ENCODE peak calls at places on chromosomes 5 and 9, in five cellular contexts. One of them, this sample, is unnamed.

GRCh38 chr5:177997846-177998245 is 1.8 kb upstream of the PROP1 start:
- DNase-seq in uterus: no peak
- DNase-seq in stomach: no peak
- DNase-seq in IMR-90: no peak
- DNase-seq in body of pancreas: no peak
- DNase-seq in this sample: no peak

GRCh38 chr5:127660048-127660733 is 11.3 kb downstream of the CTXN3 start:
- DNase-seq in body of pancreas: no peak
- DNase-seq in IMR-90: no peak
- DNase-seq in uterus: no peak
- DNase-seq in stomach: no peak
- DNase-seq in this sample: no peak

GRCh38 chr5:135966165-135966564 is 11.4 kb upstream of the LECT2 start:
- DNase-seq in uterus: no peak
- DNase-seq in body of pancreas: no peak
- DNase-seq in stomach: no peak
- DNase-seq in IMR-90: no peak
- DNase-seq in this sample: no peak

GRCh38 chr5:130168211-130168610 is 263.9 kb downstream of the CHSY3 start:
- DNase-seq in uterus: no peak
- DNase-seq in body of pancreas: no peak
- DNase-seq in IMR-90: no peak
- DNase-seq in stomach: no peak
- DNase-seq in this sample: no peak

GRCh38 chr9:82382887-82383616 is 394.5 kb downstream of the SPATA31D1 start:
- DNase-seq in uterus: no peak
- DNase-seq in IMR-90: no peak
- DNase-seq in stomach: no peak
- DNase-seq in body of pancreas: no peak
- DNase-seq in this sample: no peak

GRCh38 chr9:29144476-29144875 is 1571.2 kb upstream of the C9orf72 start:
- DNase-seq in body of pancreas: no peak
- DNase-seq in uterus: no peak
- DNase-seq in IMR-90: no peak
- DNase-seq in stomach: no peak
- DNase-seq in this sample: no peak

GRCh38 chr9:118563677-118564076 is 805.6 kb downstream of the BRINP1 start:
- DNase-seq in stomach: no peak
- DNase-seq in IMR-90: no peak
- DNase-seq in body of pancreas: no peak
- DNase-seq in uterus: no peak
- DNase-seq in this sample: no peak

GRCh38 chr5:68433921-68434879 is 218.6 kb downstream of the PIK3R1 start:
- DNase-seq in body of pancreas: peak
- DNase-seq in stomach: peak
- DNase-seq in IMR-90: peak
- DNase-seq in uterus: peak
- DNase-seq in this sample: peak

GRCh38 chr5:132364319-132364718 is 5.2 kb upstream of the SLC22A5 start:
- DNase-seq in stomach: no peak
- DNase-seq in IMR-90: peak
- DNase-seq in body of pancreas: no peak
- DNase-seq in uterus: no peak
- DNase-seq in this sample: peak

GRCh38 chr9:16310288-16311145 is 560.0 kb downstream of the BNC2 start:
- DNase-seq in IMR-90: no peak
- DNase-seq in stomach: no peak
- DNase-seq in body of pancreas: no peak
- DNase-seq in uterus: no peak
- DNase-seq in this sample: no peak

GRCh38 chr5:173204185-173204979 is 30.6 kb downstream of the NKX2-5 start:
- DNase-seq in body of pancreas: peak
- DNase-seq in stomach: no peak
- DNase-seq in IMR-90: peak
- DNase-seq in uterus: no peak
- DNase-seq in this sample: no peak

GRCh38 chr5:157559301-157559700 is 16.3 kb downstream of the ADAM19 start:
- DNase-seq in uterus: no peak
- DNase-seq in body of pancreas: no peak
- DNase-seq in stomach: no peak
- DNase-seq in IMR-90: peak
- DNase-seq in this sample: no peak

GRCh38 chr5:112174959-112175594 is 244.0 kb downstream of the EPB41L4A start:
- DNase-seq in body of pancreas: peak
- DNase-seq in stomach: no peak
- DNase-seq in uterus: peak
- DNase-seq in IMR-90: peak
- DNase-seq in this sample: no peak

GRCh38 chr5:135729582-135729879 is 104.9 kb upstream of the SLC25A48 start:
- DNase-seq in stomach: no peak
- DNase-seq in IMR-90: no peak
- DNase-seq in body of pancreas: no peak
- DNase-seq in uterus: no peak
- DNase-seq in this sample: no peak

GRCh38 chr5:96067902-96068614 is 106.4 kb upstream of the ELL2 start:
- DNase-seq in stomach: no peak
- DNase-seq in body of pancreas: no peak
- DNase-seq in uterus: no peak
- DNase-seq in IMR-90: peak
- DNase-seq in this sample: no peak

GRCh38 chr9:125758986-125759811 is 12.0 kb downstream of the PBX3 start:
- DNase-seq in stomach: no peak
- DNase-seq in uterus: no peak
- DNase-seq in body of pancreas: no peak
- DNase-seq in IMR-90: no peak
- DNase-seq in this sample: peak

GRCh38 chr5:2751592-2752021 is at the start of gene IRX2:
- DNase-seq in stomach: peak
- DNase-seq in uterus: no peak
- DNase-seq in body of pancreas: peak
- DNase-seq in IMR-90: peak
- DNase-seq in this sample: peak

GRCh38 chr9:32554107-32554506 is 1.7 kb upstream of the TOPORS start:
- DNase-seq in uterus: no peak
- DNase-seq in body of pancreas: no peak
- DNase-seq in IMR-90: peak
- DNase-seq in stomach: no peak
- DNase-seq in this sample: no peak

GRCh38 chr9:32550609-32551490 is 1.3 kb upstream of the SMIM27 start:
- DNase-seq in IMR-90: peak
- DNase-seq in uterus: peak
- DNase-seq in body of pancreas: peak
- DNase-seq in stomach: peak
- DNase-seq in this sample: peak

GRCh38 chr9:32551491-32552049 is 557 bp upstream of the SMIM27 start:
- DNase-seq in body of pancreas: peak
- DNase-seq in uterus: peak
- DNase-seq in IMR-90: peak
- DNase-seq in stomach: no peak
- DNase-seq in this sample: peak

GRCh38 chr9:32550046-32550608 is 2.0 kb upstream of the SMIM27 start:
- DNase-seq in IMR-90: peak
- DNase-seq in uterus: no peak
- DNase-seq in stomach: no peak
- DNase-seq in body of pancreas: no peak
- DNase-seq in this sample: no peak

DNA sequence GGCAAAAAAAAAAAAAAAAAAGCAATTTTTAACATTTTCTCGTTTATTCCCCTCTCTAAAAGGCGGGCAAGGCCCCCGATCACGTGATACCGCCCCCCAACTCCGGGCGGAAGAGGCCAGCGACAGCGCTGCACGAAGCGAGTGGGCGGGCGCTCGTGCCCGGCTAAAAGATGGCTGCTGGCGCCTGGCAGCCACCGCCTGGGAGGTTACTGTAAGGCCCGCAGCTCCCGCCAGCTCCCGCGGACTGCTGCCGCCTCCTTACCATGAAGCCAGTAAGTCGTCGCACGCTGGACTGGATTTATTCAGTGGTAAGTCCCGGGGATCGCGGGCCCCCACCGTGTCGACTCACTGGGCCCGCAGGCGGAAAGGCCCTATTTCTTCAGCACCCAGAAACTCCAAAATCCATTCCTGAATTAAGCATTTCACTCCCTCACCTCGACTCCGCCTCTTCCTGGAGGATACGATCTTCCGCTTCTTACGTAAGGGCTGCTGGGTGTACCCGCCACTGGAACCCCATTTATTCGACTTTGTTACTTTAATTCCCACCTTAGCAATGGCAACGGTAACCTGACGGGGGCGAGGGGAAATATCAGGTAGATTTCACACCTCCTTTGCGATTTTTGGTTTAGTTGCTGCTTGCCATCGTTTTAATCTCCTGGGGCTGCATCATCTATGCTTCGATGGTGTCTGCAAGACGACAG is at the start of the genes SMIM27 and TOPORS:
- DNase-seq in stomach: peak
- DNase-seq in IMR-90: peak
- DNase-seq in uterus: peak
- DNase-seq in body of pancreas: peak
- DNase-seq in this sample: peak
- TF ChIP-seq POLR2A in stomach: peak
- TF ChIP-seq POLR2A in IMR-90: peak
- TF ChIP-seq POLR2A in uterus: peak
- TF ChIP-seq POLR2A in body of pancreas: peak
- TF ChIP-seq POLR2A in this sample: no peak

GRCh38 chr9:133148351-133149129 is 15.2 kb downstream of the GBGT1 start:
- DNase-seq in IMR-90: peak
- DNase-seq in uterus: peak
- DNase-seq in stomach: peak
- DNase-seq in body of pancreas: peak
- DNase-seq in this sample: no peak

GRCh38 chr9:133151041-133151440 is 12.7 kb downstream of the GBGT1 start:
- DNase-seq in IMR-90: no peak
- DNase-seq in stomach: no peak
- DNase-seq in uterus: no peak
- DNase-seq in body of pancreas: no peak
- DNase-seq in this sample: no peak

GRCh38 chr9:133147412-133148271 is 16.1 kb downstream of the GBGT1 start:
- DNase-seq in stomach: peak
- DNase-seq in uterus: peak
- DNase-seq in body of pancreas: peak
- DNase-seq in IMR-90: peak
- DNase-seq in this sample: peak

GRCh38 chr9:133151601-133152525 is 11.9 kb downstream of the GBGT1 start:
- DNase-seq in body of pancreas: no peak
- DNase-seq in uterus: peak
- DNase-seq in stomach: no peak
- DNase-seq in IMR-90: no peak
- DNase-seq in this sample: peak

DNA sequence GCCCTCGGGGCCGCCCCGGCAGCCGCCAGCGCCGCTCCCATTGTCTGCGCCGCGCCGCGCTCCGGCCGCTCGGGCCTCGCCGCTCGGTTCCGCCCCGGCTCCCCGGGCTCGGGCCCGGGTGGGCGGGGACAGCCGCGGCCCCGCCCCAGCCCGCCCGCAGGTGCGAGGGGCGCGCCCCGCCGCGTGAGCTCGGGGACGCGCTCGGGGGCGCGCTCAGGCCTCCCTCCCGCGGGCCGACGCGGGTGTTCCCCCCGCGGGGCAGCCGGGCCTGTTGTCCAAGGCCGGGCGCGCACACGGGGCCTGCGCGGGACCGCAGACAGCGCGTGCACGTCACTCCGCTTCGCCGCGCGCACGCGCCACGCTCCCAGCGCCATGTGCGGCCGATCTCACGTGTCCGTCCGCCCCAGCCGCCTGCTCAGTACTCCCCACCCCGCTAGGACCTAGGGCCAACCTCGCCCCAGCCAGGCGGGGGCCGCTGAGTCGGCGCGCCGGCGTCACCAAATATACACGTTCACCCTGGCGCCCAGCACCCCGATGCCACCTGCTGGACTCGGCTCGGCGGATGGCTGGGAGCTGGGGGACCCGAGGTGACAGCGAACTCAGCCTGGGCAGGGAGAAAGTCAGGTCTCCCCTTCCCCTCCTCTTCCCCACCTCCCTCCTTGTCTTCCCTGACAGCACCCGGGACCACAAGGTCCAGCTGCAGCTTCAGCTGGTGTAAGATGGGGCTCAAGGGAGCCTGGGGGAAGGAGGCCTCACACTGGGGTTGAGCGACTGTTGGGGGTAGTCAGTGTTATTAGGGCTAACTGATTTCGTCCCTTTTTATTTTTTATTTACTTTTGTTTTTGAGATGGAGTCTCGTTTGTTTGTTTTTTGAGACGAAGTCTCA is 14.3 kb downstream of the GBGT1 start:
- DNase-seq in uterus: peak
- DNase-seq in stomach: peak
- DNase-seq in body of pancreas: peak
- DNase-seq in IMR-90: peak
- DNase-seq in this sample: peak
- TF ChIP-seq CTCF in uterus: peak
- TF ChIP-seq CTCF in stomach: no peak
- TF ChIP-seq CTCF in body of pancreas: peak
- TF ChIP-seq CTCF in IMR-90: peak
- TF ChIP-seq CTCF in this sample: peak

GRCh38 chr9:90882991-90883600 is 81.5 kb downstream of the SYK start:
- DNase-seq in IMR-90: no peak
- DNase-seq in stomach: no peak
- DNase-seq in body of pancreas: no peak
- DNase-seq in uterus: no peak
- DNase-seq in this sample: no peak
- H3K4me3 ChIP-seq in IMR-90: no peak
- H3K4me3 ChIP-seq in stomach: no peak
- H3K4me3 ChIP-seq in body of pancreas: no peak
- H3K4me3 ChIP-seq in uterus: no peak
- H3K4me3 ChIP-seq in this sample: no peak

GRCh38 chr9:5502553-5502952 is 7.8 kb upstream of the PDCD1LG2 start:
- DNase-seq in IMR-90: no peak
- DNase-seq in stomach: no peak
- DNase-seq in uterus: no peak
- DNase-seq in body of pancreas: no peak
- DNase-seq in this sample: no peak

GRCh38 chr9:5499157-5499556 is 11.2 kb upstream of the PDCD1LG2 start:
- DNase-seq in IMR-90: no peak
- DNase-seq in body of pancreas: no peak
- DNase-seq in stomach: no peak
- DNase-seq in uterus: no peak
- DNase-seq in this sample: no peak

GRCh38 chr9:5500441-5501235 is 9.7 kb upstream of the PDCD1LG2 start:
- DNase-seq in stomach: no peak
- DNase-seq in uterus: peak
- DNase-seq in IMR-90: peak
- DNase-seq in body of pancreas: no peak
- DNase-seq in this sample: peak

DNA sequence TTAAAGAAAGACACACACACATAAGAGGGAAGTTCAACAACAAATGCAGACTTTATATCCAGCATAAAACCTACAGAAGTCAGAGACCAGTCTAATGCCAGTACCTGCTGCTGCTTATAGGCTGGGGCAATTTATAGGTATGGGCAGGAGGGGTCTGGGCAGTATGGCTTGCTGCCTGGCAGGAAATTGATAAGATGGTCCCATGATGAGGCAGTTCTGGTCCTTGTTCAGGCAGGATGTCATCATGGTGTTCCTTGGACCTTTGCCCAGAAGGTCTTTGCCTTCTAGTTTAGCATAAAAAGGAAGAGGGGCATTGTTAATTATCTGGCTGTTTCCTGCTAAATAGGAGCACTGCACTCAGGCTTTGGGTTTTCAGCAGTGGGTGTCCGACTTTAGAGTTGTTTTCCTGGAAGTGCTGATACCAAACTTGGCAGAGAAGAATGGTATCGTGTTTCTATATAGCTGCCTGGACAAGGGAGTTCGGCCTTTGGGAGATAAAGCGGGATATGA is 10.4 kb upstream of the PDCD1LG2 start:
- DNase-seq in uterus: peak
- DNase-seq in stomach: no peak
- DNase-seq in IMR-90: peak
- DNase-seq in body of pancreas: no peak
- DNase-seq in this sample: peak
- TF ChIP-seq POLR2A in uterus: no peak
- TF ChIP-seq POLR2A in stomach: no peak
- TF ChIP-seq POLR2A in IMR-90: no peak
- TF ChIP-seq POLR2A in body of pancreas: no peak
- TF ChIP-seq POLR2A in this sample: no peak

This sample was measured in heart left ventricle.